ENCODE peak calls at places on chromosomes 7 and 10, in six cellular contexts. C, F, H, M, Z and B are unnamed samples.

GRCh38 chr10:115417585-115418265 is 324.6 kb downstream of the ATRNL1 start:
- DNase-seq in H (peak; percentile 8), Z (no peak), C (peak; percentile 66), M (peak; percentile 22), F (peak; percentile 89), B (peak; percentile 44)

GRCh38 chr7:133053321-133053891 is 28.5 kb downstream of the CHCHD3 start:
- DNase-seq in Z (no peak), M (no peak), F (no peak), C (no peak), H (no peak), B (peak; percentile 72)

GRCh38 chr10:73209705-73210104 is 37.4 kb downstream of the DNAJC9 start:
- DNase-seq in Z (no peak), H (no peak), F (no peak), C (no peak), M (no peak), B (no peak)

GRCh38 chr10:101512741-101513140 is 75.3 kb downstream of the POLL start:
- DNase-seq in H (no peak), Z (no peak), M (no peak), C (no peak), F (no peak), B (no peak)

GRCh38 chr7:79820387-79820786 is 314.2 kb upstream of the GNAI1 start:
- DNase-seq in F (peak; percentile 6), H (peak; percentile 26), M (peak; percentile 52), C (no peak), Z (no peak), B (peak; percentile 60)

GRCh38 chr10:68171539-68172080 is 60.3 kb downstream of the ATOH7 start:
- DNase-seq in Z (no peak), M (no peak), H (no peak), C (no peak), F (no peak), B (no peak)

GRCh38 chr7:55565693-55566092 is 6.6 kb downstream of the VOPP1 start:
- DNase-seq in Z (no peak), M (no peak), F (no peak), C (peak; percentile 48), H (no peak), B (no peak)

GRCh38 chr10:13705526-13706169 is 118.9 kb downstream of the PRPF18 start:
- DNase-seq in C (no peak), F (no peak), M (no peak), Z (no peak), H (no peak), B (no peak)

GRCh38 chr7:131735151-131735550 is 178.7 kb upstream of the PODXL start:
- DNase-seq in H (no peak), C (no peak), Z (no peak), M (no peak), F (no peak), B (no peak)

GRCh38 chr10:110524179-110524863 is 26.6 kb downstream of the DUSP5 start:
- DNase-seq in H (no peak), M (no peak), C (no peak), F (no peak), Z (no peak), B (no peak)

GRCh38 chr7:143429770-143430698 is 13.2 kb upstream of the TAS2R60 start:
- DNase-seq in C (no peak), F (no peak), Z (no peak), H (no peak), M (no peak), B (no peak)

GRCh38 chr10:2014541-2014940 is 277.2 kb upstream of the ADARB2 start:
- DNase-seq in F (peak; percentile 7), C (no peak), M (no peak), Z (no peak), H (no peak), B (no peak)

GRCh38 chr10:88088441-88089340 is 225.3 kb downstream of the PTEN start:
- DNase-seq in F (no peak), C (no peak), M (no peak), Z (no peak), H (no peak), B (no peak)

GRCh38 chr10:131154306-131155025 is 157.1 kb downstream of the TCERG1L start:
- DNase-seq in Z (no peak), C (no peak), H (no peak), F (no peak), M (no peak), B (no peak)

GRCh38 chr10:73898730-73899400 is 12.1 kb upstream of the PLAU start:
- DNase-seq in M (no peak), C (no peak), F (no peak), Z (no peak), H (no peak), B (no peak)

GRCh38 chr7:77867208-77867915 is 68.8 kb downstream of the PHTF2 start:
- DNase-seq in F (no peak), Z (no peak), M (no peak), H (no peak), C (no peak), B (no peak)

GRCh38 chr7:84735021-84735420 is 451.8 kb downstream of the SEMA3D start:
- DNase-seq in C (no peak), Z (no peak), M (no peak), H (no peak), F (no peak), B (no peak)

GRCh38 chr7:121909721-121910359 is 36.9 kb downstream of the PTPRZ1 start:
- DNase-seq in C (no peak), M (no peak), F (peak; percentile 39), H (no peak), Z (no peak), B (no peak)

GRCh38 chr10:11685787-11686218 is 56.4 kb upstream of the ECHDC3 start:
- DNase-seq in Z (no peak), H (peak; percentile 87), C (peak; percentile 78), F (no peak), M (no peak), B (peak; percentile 76)

GRCh38 chr10:86506499-86506898 is 15.1 kb downstream of the WAPL start:
- DNase-seq in M (no peak), Z (no peak), F (no peak), H (no peak), C (no peak), B (no peak)

GRCh38 chr10:71735709-71736569 is 16.4 kb upstream of the C10orf105 start:
- DNase-seq in C (no peak), M (no peak), Z (no peak), F (no peak), H (peak; percentile 62), B (no peak)
- TF ChIP-seq POLR2AphosphoS5 in C (no peak), M (no peak), Z (no peak), F (no peak), H (no peak), B (no peak)

DNA sequence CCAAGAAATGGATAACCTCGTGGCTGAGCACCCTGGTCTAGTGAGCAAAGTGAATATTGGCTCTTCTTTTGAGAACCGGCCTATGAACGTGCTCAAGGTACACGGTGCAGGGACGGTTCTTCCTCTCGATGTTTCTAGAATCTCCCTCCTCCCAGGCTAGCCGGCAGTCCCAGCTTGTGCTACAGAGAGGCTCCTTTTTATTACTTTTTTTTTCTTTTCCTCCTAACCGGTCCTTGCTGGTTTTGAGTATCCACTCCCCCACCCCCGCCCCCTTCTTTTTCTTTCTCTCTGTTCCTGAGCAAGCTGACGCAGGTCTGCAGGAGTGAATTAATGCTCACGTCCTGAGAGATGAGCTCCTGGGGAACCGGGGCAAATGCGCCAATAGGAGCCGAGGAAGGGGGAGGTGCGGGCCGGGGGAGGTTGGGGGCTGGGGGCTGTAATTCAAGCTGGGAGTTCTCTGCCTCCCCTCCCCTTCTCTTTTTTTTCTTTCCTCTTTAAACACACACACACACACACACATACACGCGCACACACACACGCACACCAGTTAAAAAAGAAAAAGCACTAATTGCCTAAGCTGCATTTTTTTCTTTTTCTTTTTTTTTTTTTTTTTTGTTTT is 6.5 kb downstream of the CPA2 start:
- DNase-seq in F (peak; percentile 94), Z (no peak), H (no peak), M (no peak), C (no peak), B (no peak)
- H3K4me3 ChIP-seq in F (peak overlapping the region; percentile 40), Z (peak overlapping the region; percentile 39), H (no peak overlapping the region), M (no peak overlapping the region), C (no peak overlapping the region), B (peak overlapping the region; percentile 39)

DNA sequence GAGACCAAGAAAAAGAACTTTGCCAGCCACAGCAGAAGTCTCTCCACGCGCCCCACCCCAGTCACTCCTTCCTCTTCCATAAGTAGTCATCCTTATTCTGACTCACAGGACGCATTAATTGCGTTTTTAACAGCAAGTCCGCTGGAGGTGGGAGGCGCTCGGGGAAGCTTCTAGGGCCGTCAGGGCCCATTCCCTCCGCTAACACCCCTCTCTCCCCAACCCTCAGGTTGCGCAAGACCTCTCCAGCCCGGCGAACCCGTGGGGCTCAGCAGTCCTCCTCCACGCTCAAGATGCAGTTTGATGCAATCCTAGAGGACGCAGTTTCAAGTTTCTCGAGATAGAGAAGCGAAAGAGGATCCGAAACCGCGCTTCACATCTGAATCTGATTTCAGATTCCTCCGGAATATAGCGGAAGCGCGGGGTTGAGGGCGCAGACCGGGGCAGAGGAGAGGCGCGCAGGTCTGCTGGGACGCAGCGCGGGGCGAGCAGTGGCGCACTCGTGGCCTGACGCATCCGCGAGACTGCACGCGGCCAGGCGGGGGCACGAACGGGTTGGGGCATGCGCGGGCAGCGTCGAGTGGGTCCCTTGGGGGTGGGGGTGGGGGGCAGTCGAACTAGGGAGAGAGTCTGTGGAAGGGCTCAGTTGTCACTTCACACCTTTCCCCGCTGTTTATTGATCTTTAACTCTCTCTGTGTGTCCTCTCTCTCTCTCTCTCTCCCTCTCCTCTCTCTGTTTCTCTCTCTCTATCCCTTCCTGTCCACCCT is 37.8 kb upstream of the PSAP start:
- DNase-seq in C (peak; percentile 35), H (peak; percentile 78), M (peak; percentile 85), Z (no peak), F (peak; percentile 82), B (peak; percentile 96)
- TF ChIP-seq POLR2AphosphoS5 in C (peak; percentile 52), H (peak; percentile 77), M (no peak), Z (no peak), F (no peak), B (peak; percentile 90)

DNA sequence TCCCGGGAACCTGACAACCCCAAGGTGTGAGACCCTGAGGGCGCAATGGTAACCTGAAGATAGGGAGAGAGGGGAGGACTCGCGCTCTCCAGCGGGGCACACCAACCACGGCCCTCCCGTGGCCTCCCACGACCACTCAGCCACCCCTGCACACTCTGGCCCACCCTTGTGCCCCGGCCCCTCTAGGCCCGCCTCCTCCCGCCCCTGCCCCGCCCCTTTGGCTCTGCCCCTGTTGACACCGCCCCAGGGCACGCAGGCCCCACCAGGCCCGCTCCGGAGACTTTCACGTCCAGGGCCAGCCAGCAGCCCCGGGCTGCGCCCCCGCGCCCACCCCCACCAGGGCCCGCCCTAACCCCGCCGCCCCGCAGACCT is 11.0 kb downstream of the ATG9B start:
- DNase-seq in Z (no peak), C (no peak), M (peak; percentile 96), H (no peak), F (no peak), B (no peak)
- H3K4me3 ChIP-seq in Z (no peak overlapping the region), C (no peak overlapping the region), M (peak overlapping the region; percentile 50), H (peak overlapping the region; percentile 23), F (peak overlapping the region; percentile 75), B (peak overlapping the region; percentile 40)

GRCh38 chr10:102641880-102642552 is 2.3 kb upstream of the TRIM8 start:
- DNase-seq in M (peak; percentile 92), F (peak; percentile 99), H (peak; percentile 99), Z (peak; percentile 64), C (peak; percentile 96), B (peak; percentile 100)
- TF ChIP-seq POLR2AphosphoS5 in M (peak; percentile 73), F (peak; percentile 59), H (peak; percentile 80), Z (peak; percentile 52), C (peak; percentile 78), B (peak; percentile 92)